ENCODE peak calls at places on chromosomes 13 and 19, in six cellular contexts. V, L, T, A, J and N are unnamed samples.

GRCh38 chr13:41622545-41623429 is 165.4 kb downstream of the RGCC start:
- ATAC-seq in V (peak), L (peak), T (peak), A (no peak), J (no peak), N (no peak)

GRCh38 chr19:43552616-43553015 is 19.6 kb downstream of the ZNF575 start:
- ATAC-seq in V (no peak), L (no peak), T (no peak), A (no peak), J (no peak), N (no peak)

GRCh38 chr13:94535775-94536174 is 56.3 kb upstream of the DCT start:
- ATAC-seq in V (no peak), L (no peak), T (no peak), A (peak), J (no peak), N (no peak)

GRCh38 chr13:100887729-100888151 is 213.1 kb upstream of the TMTC4 start:
- ATAC-seq in V (no peak), L (no peak), T (no peak), A (no peak), J (no peak), N (peak)

GRCh38 chr19:13270514-13271105 is 120.4 kb downstream of the IER2 start:
- ATAC-seq in V (no peak), L (no peak), T (no peak), A (no peak), J (no peak), N (no peak)

GRCh38 chr13:33644607-33645543 is 173.1 kb upstream of the RFC3 start:
- ATAC-seq in V (peak), L (peak), T (peak), A (peak), J (no peak), N (no peak)

GRCh38 chr19:8526345-8527062 is 12.5 kb upstream of the ZNF414 start:
- ATAC-seq in V (peak), L (peak), T (peak), A (peak), J (no peak), N (peak)

GRCh38 chr13:30714629-30715028 is 20.7 kb upstream of the ALOX5AP start:
- ATAC-seq in V (no peak), L (no peak), T (no peak), A (no peak), J (no peak), N (no peak)

GRCh38 chr19:46040952-46041500 is at the start of gene IGFL4:
- ATAC-seq in V (no peak), L (no peak), T (no peak), A (no peak), J (no peak), N (peak)

GRCh38 chr13:64074989-64075474 is 2659.4 kb upstream of the PCDH20 start:
- ATAC-seq in V (no peak), L (no peak), T (no peak), A (no peak), J (no peak), N (no peak)

GRCh38 chr19:36973844-36974195 is 57.7 kb downstream of the ZNF568 start:
- ATAC-seq in V (no peak), L (no peak), T (no peak), A (no peak), J (no peak), N (no peak)

GRCh38 chr19:2270157-2270571 is 11.8 kb downstream of the PEAK3 start:
- ATAC-seq in V (peak), L (no peak), T (peak), A (no peak), J (no peak), N (peak)

GRCh38 chr13:112103971-112104872 is 37.3 kb downstream of the SOX1 start:
- ATAC-seq in V (no peak), L (no peak), T (no peak), A (no peak), J (no peak), N (no peak)

GRCh38 chr13:110261166-110262081 is 45.5 kb downstream of the COL4A1 start:
- ATAC-seq in V (no peak), L (no peak), T (no peak), A (no peak), J (no peak), N (no peak)

GRCh38 chr19:49559928-49560327 is 20.4 kb downstream of the NOSIP start:
- ATAC-seq in V (no peak), L (peak), T (peak), A (peak), J (peak), N (no peak)

GRCh38 chr13:20442798-20443381 is 82.8 kb downstream of the CRYL1 start:
- ATAC-seq in V (no peak), L (no peak), T (no peak), A (no peak), J (no peak), N (peak)

GRCh38 chr13:27006519-27007161 is 165.0 kb downstream of the USP12 start:
- ATAC-seq in V (peak), L (peak), T (peak), A (no peak), J (no peak), N (peak)

GRCh38 chr19:12065100-12065538 is 588 bp downstream of the ZNF844 start:
- ATAC-seq in V (peak), L (peak), T (peak), A (peak), J (peak), N (peak)

GRCh38 chr19:4388171-4389063 is 11.9 kb downstream of the SH3GL1 start:
- ATAC-seq in V (no peak), L (peak), T (peak), A (no peak), J (no peak), N (peak)

GRCh38 chr19:10289167-10289835 is 451 bp upstream of the ICAM5 start:
- ATAC-seq in V (no peak), L (peak), T (no peak), A (peak), J (peak), N (peak)

GRCh38 chr19:44799627-44800257 is 9.2 kb upstream of the BCAM start:
- ATAC-seq in V (no peak), L (no peak), T (peak), A (no peak), J (no peak), N (peak)

GRCh38 chr13:23766939-23767338 is 122.3 kb downstream of the MIPEP start:
- ATAC-seq in V (no peak), L (peak), T (no peak), A (no peak), J (no peak), N (no peak)

GRCh38 chr13:32209670-32210069 is 105.5 kb downstream of the ZAR1L start:
- ATAC-seq in V (no peak), L (peak), T (no peak), A (no peak), J (no peak), N (no peak)

GRCh38 chr13:36919206-36919832 is 719 bp downstream of the SMAD9 start:
- ATAC-seq in V (peak), L (peak), T (peak), A (peak), J (no peak), N (peak)

GRCh38 chr13:40402931-40403412 is 263.5 kb downstream of the FOXO1 start:
- ATAC-seq in V (no peak), L (peak), T (peak), A (no peak), J (no peak), N (no peak)

GRCh38 chr13:108463365-108463764 is 166.0 kb upstream of the MYO16 start:
- ATAC-seq in V (no peak), L (no peak), T (no peak), A (no peak), J (peak), N (no peak)

GRCh38 chr13:101618440-101619187 is 166.1 kb downstream of the ITGBL1 start:
- ATAC-seq in V (no peak), L (no peak), T (no peak), A (peak), J (no peak), N (no peak)